ENCODE peak calls at places on chromosomes 16 and 17, in seven cellular contexts. Y is EL; H is AG08396; L is stimulated activated CD8-positive, alpha-beta memory T cell treated with anti-CD3 and anti-CD28 coated beads, Interleukin-15, amount 100 ng/mL, for 1 hour; P is stimulated activated CD4-positive, alpha-beta T cell treated with anti-CD3 and anti-CD28 coated beads, Interleukin-4, amount 100 ng/mL, for 48 hours; O is nephron progenitor cell; N is NCI-H774. D is an unnamed sample.

GRCh38 chr16:65010136-65010535 is 111.7 kb downstream of the CDH11 start:
- DNase-seq in P (no peak), O (no peak), H (no peak), L (no peak), N (no peak), Y (no peak), D (no peak)

GRCh38 chr16:20411055-20411454 is 1.7 kb downstream of the ACSM5 start:
- DNase-seq in Y (no peak), N (peak; percentile 21), L (no peak), H (no peak), P (no peak), O (no peak), D (no peak)

GRCh38 chr16:25034916-25035315 is 19.7 kb upstream of the ARHGAP17 start:
- DNase-seq in O (no peak), P (no peak), H (no peak), Y (peak; percentile 27), N (no peak), L (no peak), D (no peak)

GRCh38 chr17:81323411-81323868 is 28.3 kb upstream of the SLC38A10 start:
- DNase-seq in P (no peak), N (no peak), H (no peak), Y (no peak), O (no peak), L (no peak), D (no peak)

GRCh38 chr17:4536742-4537411 is 18.3 kb downstream of the MYBBP1A start:
- DNase-seq in N (no peak), H (no peak), O (no peak), P (no peak), L (no peak), Y (no peak), D (no peak)

GRCh38 chr17:72237223-72237622 is 116.4 kb downstream of the SOX9 start:
- DNase-seq in N (no peak), H (no peak), Y (no peak), P (no peak), O (no peak), L (no peak), D (no peak)

GRCh38 chr17:80315517-80316182 is 55.0 kb downstream of the RNF213 start:
- DNase-seq in H (no peak), L (no peak), Y (no peak), O (no peak), P (no peak), N (no peak), D (no peak)

GRCh38 chr17:75816693-75817092 is 27.5 kb downstream of the UNC13D start:
- DNase-seq in N (no peak), L (no peak), P (no peak), H (no peak), Y (no peak), O (no peak), D (peak; percentile 15)

GRCh38 chr17:18981642-18982424 is 22.7 kb downstream of the FAM83G start:
- DNase-seq in P (no peak), N (peak; percentile 20), O (no peak), L (no peak), H (peak; percentile 90), Y (peak; percentile 69), D (no peak)

GRCh38 chr17:47324224-47325020 is 667 bp downstream of the EFCAB13 start:
- DNase-seq in N (peak; percentile 73), O (peak; percentile 24), Y (peak; percentile 67), L (peak; percentile 19), H (peak; percentile 46), P (peak; percentile 33), D (peak; percentile 29)

GRCh38 chr17:13106171-13106570 is 88.3 kb upstream of the ELAC2 start:
- DNase-seq in N (no peak), O (peak; percentile 12), H (no peak), Y (no peak), L (no peak), P (no peak), D (no peak)

GRCh38 chr16:1301562-1301961 is 7.9 kb upstream of the UBE2I start:
- DNase-seq in H (no peak), Y (no peak), O (no peak), N (no peak), P (no peak), L (no peak), D (no peak)

D was measured in GM12891.